ENCODE peak calls at places on chromosomes 7 and 10, in seven cellular contexts. E, F, I, M, A, T and Z are unnamed samples.

GRCh38 chr7:22094413-22095304 is 149.0 kb upstream of the CDCA7L start:
- DNase-seq in E (peak; percentile 31), M (no peak), A (no peak), I (no peak), F (peak; percentile 14), T (peak; percentile 10), Z (no peak)

GRCh38 chr7:10237306-10237705 is 736.4 kb upstream of the PHF14 start:
- DNase-seq in M (no peak), F (no peak), T (no peak), I (no peak), E (no peak), A (no peak), Z (no peak)

GRCh38 chr10:102394079-102394800 is 1.3 kb upstream of the NFKB2 start:
- DNase-seq in F (peak; percentile 63), I (peak; percentile 79), A (peak; percentile 100), M (peak; percentile 94), E (peak; percentile 89), T (peak; percentile 95), Z (peak; percentile 96)

GRCh38 chr10:48610585-48611093 is 5.8 kb upstream of the ARHGAP22 start:
- DNase-seq in T (no peak), A (no peak), E (no peak), F (no peak), I (no peak), M (no peak), Z (peak; percentile 56)

GRCh38 chr7:132518102-132518838 is 58.0 kb downstream of the PLXNA4 start:
- DNase-seq in A (no peak), E (peak; percentile 25), M (peak; percentile 17), T (no peak), F (peak; percentile 4), I (peak; percentile 8), Z (no peak)

GRCh38 chr7:139543801-139544603 is 20.5 kb downstream of the CLEC2L start:
- DNase-seq in F (no peak), E (no peak), A (no peak), T (no peak), I (no peak), M (no peak), Z (no peak)

GRCh38 chr7:1729773-1730172 is 59.7 kb downstream of the ELFN1 start:
- DNase-seq in M (no peak), E (no peak), A (no peak), T (no peak), F (no peak), I (no peak), Z (no peak)

GRCh38 chr10:62459072-62459471 is 84.9 kb downstream of the ZNF365 start:
- DNase-seq in E (peak; percentile 89), I (no peak), A (no peak), F (peak; percentile 88), M (no peak), T (peak; percentile 85), Z (no peak)

GRCh38 chr10:121509776-121510175 is 88.5 kb downstream of the FGFR2 start:
- DNase-seq in A (no peak), T (no peak), F (no peak), E (no peak), I (no peak), M (no peak), Z (no peak)

GRCh38 chr10:110852897-110853296 is 18.8 kb upstream of the PDCD4 start:
- DNase-seq in A (no peak), F (no peak), I (no peak), T (no peak), M (no peak), E (no peak), Z (no peak)

GRCh38 chr10:68861253-68861652 is 33.9 kb downstream of the STOX1 start:
- DNase-seq in I (no peak), T (no peak), F (no peak), M (no peak), E (no peak), A (no peak), Z (no peak)

GRCh38 chr10:61890881-61891409 is 10.6 kb upstream of the ARID5B start:
- DNase-seq in A (no peak), E (no peak), T (no peak), M (no peak), F (no peak), I (no peak), Z (no peak)

GRCh38 chr7:22333680-22334141 is 23.2 kb downstream of the RAPGEF5 start:
- DNase-seq in T (no peak), F (no peak), A (no peak), I (no peak), M (peak; percentile 60), E (no peak), Z (no peak)

GRCh38 chr7:1732072-1732471 is 62.0 kb downstream of the ELFN1 start:
- DNase-seq in M (no peak), E (no peak), I (no peak), F (no peak), A (no peak), T (no peak), Z (no peak)

GRCh38 chr10:6504296-6504695 is 75.8 kb downstream of the PRKCQ start:
- DNase-seq in E (no peak), M (no peak), A (no peak), F (no peak), I (no peak), T (no peak), Z (no peak)

GRCh38 chr7:23294549-23295400 is 4.4 kb upstream of the MALSU1 start:
- DNase-seq in A (no peak), T (no peak), F (no peak), M (peak; percentile 20), E (no peak), I (no peak), Z (no peak)

GRCh38 chr10:93074137-93074596 is 474 bp downstream of the CYP26A1 start:
- DNase-seq in E (no peak), A (no peak), F (no peak), I (no peak), M (peak; percentile 47), T (no peak), Z (no peak)
- TF ChIP-seq CTCF in E (no peak), A (no peak), F (no peak), I (peak; percentile 68), M (peak; percentile 23), T (peak; percentile 12), Z (peak; percentile 47)

GRCh38 chr10:29555091-29555745 is 79.6 kb downstream of the SVIL start:
- DNase-seq in E (peak; percentile 59), F (no peak), M (no peak), T (peak; percentile 9), I (no peak), A (no peak), Z (no peak)

GRCh38 chr10:29553732-29554260 is 81.0 kb downstream of the SVIL start:
- DNase-seq in E (no peak), I (no peak), F (no peak), M (no peak), T (no peak), A (no peak), Z (no peak)

GRCh38 chr10:29555746-29556481 is 78.9 kb downstream of the SVIL start:
- DNase-seq in E (peak; percentile 84), M (no peak), F (no peak), I (no peak), T (peak; percentile 85), A (no peak), Z (no peak)

GRCh38 chr10:29557665-29558064 is 77.1 kb downstream of the SVIL start:
- DNase-seq in A (no peak), F (no peak), T (no peak), E (no peak), M (no peak), I (no peak), Z (peak; percentile 19)

DNA sequence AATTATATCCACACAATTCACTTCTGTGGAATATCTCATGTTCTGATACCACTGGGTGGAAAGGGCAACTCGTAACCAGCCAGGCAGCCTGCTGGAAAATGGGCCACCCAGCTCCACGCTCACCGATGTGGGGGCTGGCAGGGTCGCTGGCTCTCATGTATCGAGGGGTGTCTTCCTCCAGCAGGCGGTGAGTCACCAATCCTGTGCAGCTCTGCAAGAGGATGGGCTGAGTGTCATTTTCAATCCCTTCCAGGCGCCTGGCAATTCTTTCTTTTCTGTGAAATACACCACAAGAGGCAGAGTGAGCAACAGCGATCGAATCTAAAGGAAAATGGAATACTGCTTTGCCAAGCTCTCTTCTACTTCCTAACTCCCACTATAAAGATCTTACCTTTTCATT is 80.1 kb downstream of the SVIL start:
- DNase-seq in I (no peak), E (peak; percentile 70), F (no peak), M (no peak), T (peak; percentile 43), A (no peak), Z (no peak)
- TF ChIP-seq CTCF in I (no peak), E (peak; percentile 32), F (no peak), M (no peak), T (no peak), A (no peak), Z (peak; percentile 34)

GRCh38 chr7:2813350-2814185 is 30.5 kb downstream of the GNA12 start:
- DNase-seq in T (no peak), M (no peak), I (no peak), E (no peak), A (peak; percentile 6), F (no peak), Z (no peak)

GRCh38 chr7:2814186-2814530 is 29.9 kb downstream of the GNA12 start:
- DNase-seq in T (no peak), M (no peak), A (no peak), E (peak; percentile 64), I (no peak), F (no peak), Z (no peak)

GRCh38 chr7:2815523-2816240 is 28.4 kb downstream of the GNA12 start:
- DNase-seq in F (no peak), T (no peak), I (no peak), A (no peak), M (no peak), E (no peak), Z (no peak)

GRCh38 chr7:2812831-2813230 is 31.3 kb downstream of the GNA12 start:
- DNase-seq in M (no peak), F (no peak), I (no peak), E (peak; percentile 40), A (no peak), T (no peak), Z (no peak)

DNA sequence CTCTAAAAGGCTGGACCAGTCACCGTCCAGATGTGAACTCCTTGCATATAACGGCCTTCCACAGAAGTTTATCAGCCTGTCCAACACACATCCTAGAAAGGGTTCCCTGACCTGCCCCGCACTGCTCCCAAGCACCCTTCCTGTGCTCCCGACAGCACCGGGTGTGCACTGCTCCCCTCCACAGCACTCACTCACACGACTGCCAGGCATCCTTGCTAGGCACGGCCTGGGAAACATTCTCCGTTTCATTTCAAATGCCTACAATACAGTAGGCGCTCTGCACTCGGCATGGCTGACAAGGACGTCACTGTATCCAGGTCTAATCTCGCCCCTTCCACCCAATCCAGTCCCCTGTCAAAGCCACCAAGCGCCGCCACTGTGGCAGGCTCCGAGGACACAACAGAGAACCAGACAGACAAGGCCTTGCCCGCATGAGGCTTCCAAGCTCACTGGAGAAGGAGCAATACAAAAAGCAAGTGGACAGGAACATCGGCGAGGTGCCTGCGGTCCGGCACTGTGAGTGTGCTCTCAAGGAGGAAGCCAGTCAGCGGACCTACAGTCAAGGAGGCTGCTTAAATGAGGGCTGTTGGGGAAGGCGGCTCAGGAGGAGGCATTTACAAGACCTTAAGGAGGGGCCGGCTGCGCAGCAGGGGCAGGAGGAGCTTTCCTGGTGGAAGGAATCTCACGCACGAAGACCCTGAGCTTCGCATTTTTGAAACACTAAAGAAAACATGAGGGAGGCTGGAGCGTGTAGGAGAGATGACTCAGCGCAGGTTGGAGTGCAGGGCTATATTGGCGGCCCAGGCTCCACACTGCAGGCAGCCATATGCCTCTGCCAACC is 29.2 kb downstream of the GNA12 start:
- DNase-seq in I (no peak), M (no peak), E (peak; percentile 62), T (no peak), F (no peak), A (no peak), Z (peak; percentile 88)
- TF ChIP-seq CTCF in I (no peak), M (no peak), E (no peak), T (no peak), F (no peak), A (no peak), Z (peak; percentile 38)

GRCh38 chr10:128763588-128763987 is 637.4 kb upstream of the MKI67 start:
- DNase-seq in F (no peak), E (no peak), I (no peak), T (no peak), M (no peak), A (no peak), Z (no peak)
- TF ChIP-seq CTCF in F (no peak), E (no peak), I (no peak), T (no peak), M (no peak), A (no peak), Z (no peak)